ENCODE peak calls at places on chromosomes 5 and 9, in five cellular contexts. One of them, this sample, is unnamed.

GRCh38 chr9:22216730-22217160 is 207.6 kb upstream of the CDKN2B start:
- DNase-seq in foreskin fibroblast: peak; percentile 92
- DNase-seq in GM13976: no peak
- DNase-seq in prostate gland: no peak
- DNase-seq in endodermal cell: no peak
- DNase-seq in this sample: no peak

GRCh38 chr9:35258665-35259474 is 97.1 kb downstream of the UNC13B start:
- DNase-seq in GM13976: peak; percentile 32
- DNase-seq in endodermal cell: peak; percentile 84
- DNase-seq in prostate gland: peak; percentile 86
- DNase-seq in foreskin fibroblast: peak; percentile 82
- DNase-seq in this sample: peak; percentile 67

GRCh38 chr9:138044485-138045383 is 167.2 kb downstream of the CACNA1B start:
- DNase-seq in prostate gland: no peak
- DNase-seq in foreskin fibroblast: no peak
- DNase-seq in GM13976: no peak
- DNase-seq in endodermal cell: no peak
- DNase-seq in this sample: no peak

GRCh38 chr9:127817881-127818434 is 15.3 kb downstream of the FPGS start:
- DNase-seq in prostate gland: no peak
- DNase-seq in GM13976: no peak
- DNase-seq in foreskin fibroblast: peak; percentile 51
- DNase-seq in endodermal cell: peak; percentile 37
- DNase-seq in this sample: no peak

GRCh38 chr5:11596185-11596584 is 308.1 kb downstream of the CTNND2 start:
- DNase-seq in prostate gland: no peak
- DNase-seq in foreskin fibroblast: no peak
- DNase-seq in endodermal cell: no peak
- DNase-seq in GM13976: no peak
- DNase-seq in this sample: no peak

GRCh38 chr9:122403381-122404002 is 32.7 kb downstream of the PTGS1 start:
- DNase-seq in foreskin fibroblast: peak; percentile 89
- DNase-seq in prostate gland: no peak
- DNase-seq in GM13976: no peak
- DNase-seq in endodermal cell: no peak
- DNase-seq in this sample: no peak

GRCh38 chr9:32741706-32742105 is 41.6 kb upstream of the TMEM215 start:
- DNase-seq in prostate gland: no peak
- DNase-seq in endodermal cell: no peak
- DNase-seq in foreskin fibroblast: no peak
- DNase-seq in GM13976: no peak
- DNase-seq in this sample: no peak

GRCh38 chr9:137397675-137398423 is 25.1 kb downstream of the EXD3 start:
- DNase-seq in foreskin fibroblast: no peak
- DNase-seq in GM13976: no peak
- DNase-seq in prostate gland: no peak
- DNase-seq in endodermal cell: no peak
- DNase-seq in this sample: peak; percentile 60

GRCh38 chr5:95818181-95819147 is 4.1 kb downstream of the GLRX start:
- DNase-seq in GM13976: no peak
- DNase-seq in foreskin fibroblast: no peak
- DNase-seq in endodermal cell: no peak
- DNase-seq in prostate gland: no peak
- DNase-seq in this sample: peak; percentile 65

GRCh38 chr9:32728181-32728580 is 55.2 kb upstream of the TMEM215 start:
- DNase-seq in endodermal cell: no peak
- DNase-seq in foreskin fibroblast: no peak
- DNase-seq in GM13976: no peak
- DNase-seq in prostate gland: no peak
- DNase-seq in this sample: no peak

GRCh38 chr5:93677344-93678021 is 63.9 kb downstream of the POU5F2 start:
- DNase-seq in endodermal cell: peak; percentile 81
- DNase-seq in GM13976: no peak
- DNase-seq in prostate gland: peak; percentile 41
- DNase-seq in foreskin fibroblast: peak; percentile 97
- DNase-seq in this sample: no peak

GRCh38 chr5:128708841-128709240 is 170.8 kb upstream of the FBN2 start:
- DNase-seq in prostate gland: no peak
- DNase-seq in endodermal cell: no peak
- DNase-seq in GM13976: no peak
- DNase-seq in foreskin fibroblast: peak; percentile 3
- DNase-seq in this sample: no peak

GRCh38 chr5:128711216-128711615 is 173.2 kb upstream of the FBN2 start:
- DNase-seq in endodermal cell: no peak
- DNase-seq in prostate gland: no peak
- DNase-seq in GM13976: no peak
- DNase-seq in foreskin fibroblast: peak; percentile 34
- DNase-seq in this sample: no peak

DNA sequence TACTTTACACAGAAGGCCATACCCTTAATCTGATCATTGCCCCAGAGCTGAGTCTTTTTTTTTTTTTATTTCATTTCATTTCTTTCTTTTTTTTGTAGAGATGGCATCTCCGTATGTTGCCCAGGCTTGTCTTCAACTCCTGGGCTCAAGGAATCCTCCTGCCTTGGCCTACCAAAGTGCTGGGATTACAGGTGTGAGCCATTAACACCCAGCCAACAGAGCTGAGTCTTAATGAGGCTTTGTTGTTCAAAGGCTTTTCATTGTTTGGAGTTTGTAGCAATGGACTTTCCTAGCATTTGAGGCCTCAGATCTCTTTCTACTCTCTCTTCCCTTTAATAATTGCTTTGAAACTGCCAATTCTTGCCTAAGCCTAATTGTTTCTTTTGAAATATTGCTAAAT is 176.5 kb upstream of the FBN2 start:
- DNase-seq in foreskin fibroblast: no peak
- DNase-seq in GM13976: no peak
- DNase-seq in prostate gland: no peak
- DNase-seq in endodermal cell: peak; percentile 59
- DNase-seq in this sample: no peak
- TF ChIP-seq CTCF in foreskin fibroblast: no peak
- TF ChIP-seq CTCF in GM13976: no peak
- TF ChIP-seq CTCF in prostate gland: no peak
- TF ChIP-seq CTCF in endodermal cell: no peak
- TF ChIP-seq CTCF in this sample: no peak

GRCh38 chr9:101465330-101465915 is 29.8 kb upstream of the ALDOB start:
- DNase-seq in foreskin fibroblast: peak; percentile 92
- DNase-seq in endodermal cell: peak; percentile 67
- DNase-seq in GM13976: no peak
- DNase-seq in prostate gland: peak; percentile 71
- DNase-seq in this sample: peak; percentile 16
- TF ChIP-seq CTCF in foreskin fibroblast: peak; percentile 67
- TF ChIP-seq CTCF in endodermal cell: peak; percentile 73
- TF ChIP-seq CTCF in GM13976: no peak
- TF ChIP-seq CTCF in prostate gland: peak; percentile 36
- TF ChIP-seq CTCF in this sample: no peak

GRCh38 chr5:1886634-1887399 is 4.1 kb upstream of the IRX4 start:
- DNase-seq in foreskin fibroblast: no peak
- DNase-seq in endodermal cell: peak; percentile 69
- DNase-seq in prostate gland: no peak
- DNase-seq in GM13976: no peak
- DNase-seq in this sample: no peak
- TF ChIP-seq CTCF in foreskin fibroblast: no peak
- TF ChIP-seq CTCF in endodermal cell: peak; percentile 25
- TF ChIP-seq CTCF in prostate gland: no peak
- TF ChIP-seq CTCF in GM13976: no peak
- TF ChIP-seq CTCF in this sample: no peak

DNA sequence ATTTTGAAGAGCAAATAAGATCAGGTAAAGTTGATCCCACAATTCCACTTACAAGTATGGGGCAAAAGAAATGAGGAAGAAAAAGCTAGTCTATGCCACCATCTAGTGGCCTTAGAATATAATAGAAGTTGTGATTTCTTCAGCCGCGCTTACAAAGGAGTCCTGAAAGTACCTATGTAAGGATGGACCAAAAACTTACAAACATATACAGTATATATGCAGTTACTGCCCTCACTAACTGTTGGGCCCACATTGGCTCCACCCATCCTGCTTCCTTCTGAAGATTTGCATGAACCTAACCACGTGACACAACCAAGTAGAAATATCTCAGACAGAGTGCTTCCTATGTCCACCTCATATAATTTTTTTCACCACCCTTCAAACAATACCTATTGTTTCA is 11.7 kb upstream of the OR13D1 start:
- DNase-seq in foreskin fibroblast: peak; percentile 65
- DNase-seq in prostate gland: peak; percentile 4
- DNase-seq in GM13976: peak; percentile 30
- DNase-seq in endodermal cell: no peak
- DNase-seq in this sample: peak; percentile 8
- TF ChIP-seq CTCF in foreskin fibroblast: peak; percentile 40
- TF ChIP-seq CTCF in prostate gland: peak; percentile 16
- TF ChIP-seq CTCF in GM13976: peak; percentile 15
- TF ChIP-seq CTCF in endodermal cell: peak; percentile 83
- TF ChIP-seq CTCF in this sample: peak; percentile 57

DNA sequence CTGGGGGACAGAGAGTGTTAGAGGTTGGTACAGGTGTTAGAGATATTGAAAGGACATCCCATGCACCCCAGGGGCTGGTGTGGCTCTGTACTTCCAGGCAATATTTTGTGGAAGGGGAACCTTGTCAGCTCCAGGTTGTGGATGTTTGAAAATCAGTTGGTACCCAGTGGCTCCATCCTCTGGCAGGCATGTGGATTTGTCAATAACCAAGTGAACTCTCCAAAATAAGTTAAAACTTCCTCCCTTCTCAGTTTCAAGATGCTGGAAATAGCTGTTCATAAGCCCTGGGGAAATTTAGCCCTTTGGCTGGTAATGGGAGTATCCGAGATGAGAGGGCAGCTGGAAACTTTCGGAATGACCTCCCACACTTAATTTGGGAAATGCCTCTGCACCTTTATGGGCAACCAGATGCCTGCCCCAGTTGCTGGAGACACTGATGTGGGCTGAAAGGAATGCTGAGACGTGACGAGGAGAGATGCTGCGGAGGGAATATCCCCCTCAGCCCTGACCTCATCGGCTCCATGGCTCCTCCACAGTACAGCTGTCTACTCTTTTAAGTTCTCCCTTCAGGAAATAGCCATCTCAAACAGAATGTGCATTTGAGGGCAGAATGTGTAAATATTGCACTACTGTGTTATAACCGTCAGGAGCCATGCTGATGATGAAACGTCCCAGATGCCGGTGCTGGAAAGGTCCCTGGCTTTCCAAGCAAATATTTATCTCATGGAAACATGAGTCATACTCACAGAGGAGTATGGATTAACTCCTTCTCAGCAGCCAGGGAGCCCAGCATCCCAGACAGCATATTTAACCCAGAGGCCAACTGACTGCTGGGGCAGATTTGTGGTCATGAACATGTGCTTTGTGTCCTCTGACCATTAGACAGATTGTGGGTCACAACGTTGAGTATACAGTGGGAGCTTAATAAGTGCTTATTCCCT is 29.5 kb downstream of the TGFBI start:
- DNase-seq in prostate gland: no peak
- DNase-seq in foreskin fibroblast: peak; percentile 97
- DNase-seq in GM13976: no peak
- DNase-seq in endodermal cell: peak; percentile 81
- DNase-seq in this sample: no peak
- TF ChIP-seq CTCF in prostate gland: no peak
- TF ChIP-seq CTCF in foreskin fibroblast: peak; percentile 61
- TF ChIP-seq CTCF in GM13976: no peak
- TF ChIP-seq CTCF in endodermal cell: peak; percentile 75
- TF ChIP-seq CTCF in this sample: no peak

DNA sequence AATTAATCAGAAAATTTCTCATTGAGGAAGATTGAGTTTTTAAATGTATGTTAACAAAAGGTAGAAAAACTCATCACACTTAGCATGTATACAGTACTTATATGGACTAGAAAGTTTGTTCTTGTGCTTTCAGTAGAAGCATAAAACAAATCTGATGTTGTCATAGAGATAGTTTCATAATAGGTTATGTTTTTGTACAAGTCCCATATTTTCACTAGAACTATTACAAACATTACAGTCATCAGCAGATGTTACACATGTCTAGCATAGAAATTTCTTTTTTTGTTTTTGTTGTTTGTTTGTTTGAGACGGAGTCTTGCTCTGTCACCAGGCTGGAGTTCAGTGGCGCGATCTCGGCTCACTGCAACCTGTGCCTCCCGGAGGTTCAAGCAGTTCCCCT is 131.4 kb downstream of the COMMD10 start:
- DNase-seq in GM13976: no peak
- DNase-seq in endodermal cell: no peak
- DNase-seq in foreskin fibroblast: no peak
- DNase-seq in prostate gland: no peak
- DNase-seq in this sample: no peak
- TF ChIP-seq CTCF in GM13976: no peak
- TF ChIP-seq CTCF in endodermal cell: no peak
- TF ChIP-seq CTCF in foreskin fibroblast: no peak
- TF ChIP-seq CTCF in prostate gland: no peak
- TF ChIP-seq CTCF in this sample: no peak

GRCh38 chr5:18008940-18009339 is 374.7 kb downstream of the TAF11L14 start:
- DNase-seq in GM13976: no peak
- DNase-seq in endodermal cell: no peak
- DNase-seq in prostate gland: no peak
- DNase-seq in foreskin fibroblast: no peak
- DNase-seq in this sample: no peak

GRCh38 chr5:18010053-18010452 is 375.8 kb downstream of the TAF11L14 start:
- DNase-seq in prostate gland: no peak
- DNase-seq in endodermal cell: peak; percentile 51
- DNase-seq in GM13976: no peak
- DNase-seq in foreskin fibroblast: no peak
- DNase-seq in this sample: no peak
- TF ChIP-seq CTCF in prostate gland: no peak
- TF ChIP-seq CTCF in endodermal cell: peak; percentile 62
- TF ChIP-seq CTCF in GM13976: no peak
- TF ChIP-seq CTCF in foreskin fibroblast: no peak
- TF ChIP-seq CTCF in this sample: no peak

DNA sequence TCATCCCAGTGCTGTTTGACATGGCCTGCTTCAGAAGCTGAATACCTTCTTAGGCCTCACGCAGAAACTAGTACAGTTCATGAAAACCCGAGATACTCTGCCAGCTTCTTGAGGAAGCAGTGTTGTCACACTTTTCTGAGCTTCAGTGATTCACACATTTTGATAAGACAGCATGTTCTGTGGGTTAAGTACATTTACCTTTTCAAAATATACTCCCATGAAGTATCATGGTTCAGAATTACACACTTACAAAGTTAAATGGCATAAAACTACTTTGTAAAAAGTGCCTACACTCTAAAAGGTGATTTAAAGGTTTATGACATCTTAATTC is 56.9 kb downstream of the VCAN start:
- DNase-seq in prostate gland: no peak
- DNase-seq in endodermal cell: no peak
- DNase-seq in GM13976: no peak
- DNase-seq in foreskin fibroblast: no peak
- DNase-seq in this sample: no peak
- TF ChIP-seq CTCF in prostate gland: no peak
- TF ChIP-seq CTCF in endodermal cell: no peak
- TF ChIP-seq CTCF in GM13976: no peak
- TF ChIP-seq CTCF in foreskin fibroblast: no peak
- TF ChIP-seq CTCF in this sample: no peak

This sample was measured in activated CD8-positive, alpha-beta T cell treated with anti-CD3 and anti-CD28 coated beads for 36 hours.